ENCODE peak calls at places on chromosomes 2 and 18, in six cellular contexts. L, M, B, D, G and K are unnamed samples.

GRCh38 chr2:3078684-3079083 is 298.9 kb downstream of the EIPR1 start:
- DNase-seq in L (no peak), M (peak), B (no peak), D (no peak), G (no peak), K (no peak)

GRCh38 chr2:181396575-181397062 is 60.6 kb upstream of the ITGA4 start:
- DNase-seq in L (no peak), M (no peak), B (no peak), D (no peak), G (no peak), K (no peak)

GRCh38 chr18:62987859-62988258 is 272.5 kb downstream of the PHLPP1 start:
- DNase-seq in L (no peak), M (no peak), B (no peak), D (no peak), G (no peak), K (no peak)

GRCh38 chr2:15306706-15307105 is 254.4 kb downstream of the NBAS start:
- DNase-seq in L (no peak), M (no peak), B (no peak), D (no peak), G (no peak), K (no peak)

GRCh38 chr2:173590278-173590811 is 235.7 kb downstream of the CDCA7 start:
- DNase-seq in L (no peak), M (no peak), B (no peak), D (peak), G (peak), K (no peak)

GRCh38 chr2:16613475-16613874 is 52.2 kb downstream of the CYRIA start:
- DNase-seq in L (no peak), M (no peak), B (no peak), D (peak), G (no peak), K (no peak)

GRCh38 chr18:21632393-21632792 is 20.3 kb downstream of the SNRPD1 start:
- DNase-seq in L (no peak), M (no peak), B (no peak), D (no peak), G (no peak), K (no peak)

GRCh38 chr2:231919341-231920035 is 6.7 kb downstream of the NPPC start:
- DNase-seq in L (no peak), M (no peak), B (peak), D (no peak), G (no peak), K (no peak)

GRCh38 chr2:165425556-165425955 is 43.9 kb upstream of the CSRNP3 start:
- DNase-seq in L (no peak), M (no peak), B (no peak), D (no peak), G (no peak), K (no peak)

GRCh38 chr2:49289711-49290110 is 135.4 kb upstream of the FSHR start:
- DNase-seq in L (no peak), M (no peak), B (no peak), D (no peak), G (no peak), K (no peak)

GRCh38 chr2:33890686-33891085 is 291.6 kb upstream of the FAM98A start:
- DNase-seq in L (no peak), M (no peak), B (no peak), D (no peak), G (no peak), K (no peak)

GRCh38 chr2:218961651-218962570 is 2.4 kb downstream of the CDK5R2 start:
- DNase-seq in L (no peak), M (peak), B (no peak), D (no peak), G (no peak), K (no peak)

GRCh38 chr2:74001781-74002514 is 17.2 kb downstream of the TET3 start:
- DNase-seq in L (no peak), M (no peak), B (peak), D (no peak), G (no peak), K (no peak)

GRCh38 chr18:58601468-58602266 is 27.2 kb downstream of the ALPK2 start:
- DNase-seq in L (no peak), M (peak), B (no peak), D (no peak), G (no peak), K (no peak)

GRCh38 chr2:79025421-79025820 is at the start of gene REG3G:
- DNase-seq in L (no peak), M (no peak), B (no peak), D (no peak), G (no peak), K (no peak)

GRCh38 chr2:54931473-54931872 is 118.8 kb downstream of the RTN4 start:
- DNase-seq in L (no peak), M (no peak), B (no peak), D (no peak), G (no peak), K (no peak)

GRCh38 chr2:169119117-169119770 is 49.9 kb downstream of the DHRS9 start:
- DNase-seq in L (no peak), M (no peak), B (no peak), D (no peak), G (no peak), K (no peak)

GRCh38 chr2:232432598-232433184 is 23.3 kb upstream of the ALPI start:
- DNase-seq in L (no peak), M (peak), B (no peak), D (no peak), G (no peak), K (no peak)

DNA sequence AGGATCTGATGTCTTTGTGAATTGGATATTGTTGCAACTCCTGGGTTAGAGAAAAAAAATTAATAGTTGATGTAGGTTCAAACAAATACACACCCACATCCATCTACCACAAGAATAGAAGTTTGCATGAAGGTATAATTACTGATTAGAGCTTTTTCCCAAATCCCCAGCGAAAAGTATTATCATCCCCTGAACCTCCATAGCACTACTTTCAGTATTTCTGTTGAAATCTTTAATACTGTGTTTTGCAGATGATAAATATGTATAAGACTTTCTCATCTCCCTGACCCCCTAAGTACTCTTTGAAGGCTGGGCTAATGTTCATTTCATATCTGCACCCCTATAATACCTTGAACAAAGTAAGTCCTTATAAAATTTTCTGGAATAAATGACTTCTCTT is 6.4 kb downstream of the FN1 start:
- DNase-seq in L (no peak), M (no peak), B (no peak), D (no peak), G (no peak), K (no peak)
- H3K4me3 ChIP-seq in L (no peak), M (no peak), B (no peak), D (no peak), G (no peak), K (no peak)

GRCh38 chr2:98444436-98445166 is at the start of gene INPP4A:
- DNase-seq in L (peak), M (peak), B (peak), D (peak), G (no peak), K (no peak)

GRCh38 chr2:98446850-98447249 is 2.2 kb downstream of the INPP4A start:
- DNase-seq in L (no peak), M (no peak), B (no peak), D (no peak), G (no peak), K (no peak)

GRCh38 chr2:98445708-98446577 is 1.3 kb downstream of the INPP4A start:
- DNase-seq in L (no peak), M (peak), B (no peak), D (no peak), G (no peak), K (no peak)

GRCh38 chr2:98442488-98442887 is 2.2 kb upstream of the INPP4A start:
- DNase-seq in L (no peak), M (peak), B (no peak), D (no peak), G (no peak), K (no peak)

DNA sequence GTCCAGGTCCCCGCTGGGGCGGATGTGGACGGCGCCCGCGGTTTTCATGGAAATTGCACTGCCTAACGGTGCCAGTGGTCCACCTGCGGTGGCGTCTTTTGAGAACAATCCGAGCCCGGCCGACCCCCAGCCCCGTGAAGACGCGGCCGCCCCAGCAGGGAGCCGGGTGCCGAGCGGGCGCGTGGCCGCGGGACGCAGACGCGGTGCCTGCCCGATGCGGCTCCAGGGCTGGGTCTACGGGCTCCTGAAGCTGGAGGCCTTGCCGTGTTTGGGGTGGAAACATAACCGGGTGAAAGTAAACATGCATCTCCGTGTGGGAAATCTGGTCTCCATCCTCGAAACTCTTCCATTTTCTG is 487 bp downstream of the INPP4A start:
- DNase-seq in L (no peak), M (no peak), B (no peak), D (no peak), G (no peak), K (no peak)
- TF ChIP-seq CTCF in L (no peak), M (no peak), B (no peak), D (no peak), G (no peak), K (no peak)

DNA sequence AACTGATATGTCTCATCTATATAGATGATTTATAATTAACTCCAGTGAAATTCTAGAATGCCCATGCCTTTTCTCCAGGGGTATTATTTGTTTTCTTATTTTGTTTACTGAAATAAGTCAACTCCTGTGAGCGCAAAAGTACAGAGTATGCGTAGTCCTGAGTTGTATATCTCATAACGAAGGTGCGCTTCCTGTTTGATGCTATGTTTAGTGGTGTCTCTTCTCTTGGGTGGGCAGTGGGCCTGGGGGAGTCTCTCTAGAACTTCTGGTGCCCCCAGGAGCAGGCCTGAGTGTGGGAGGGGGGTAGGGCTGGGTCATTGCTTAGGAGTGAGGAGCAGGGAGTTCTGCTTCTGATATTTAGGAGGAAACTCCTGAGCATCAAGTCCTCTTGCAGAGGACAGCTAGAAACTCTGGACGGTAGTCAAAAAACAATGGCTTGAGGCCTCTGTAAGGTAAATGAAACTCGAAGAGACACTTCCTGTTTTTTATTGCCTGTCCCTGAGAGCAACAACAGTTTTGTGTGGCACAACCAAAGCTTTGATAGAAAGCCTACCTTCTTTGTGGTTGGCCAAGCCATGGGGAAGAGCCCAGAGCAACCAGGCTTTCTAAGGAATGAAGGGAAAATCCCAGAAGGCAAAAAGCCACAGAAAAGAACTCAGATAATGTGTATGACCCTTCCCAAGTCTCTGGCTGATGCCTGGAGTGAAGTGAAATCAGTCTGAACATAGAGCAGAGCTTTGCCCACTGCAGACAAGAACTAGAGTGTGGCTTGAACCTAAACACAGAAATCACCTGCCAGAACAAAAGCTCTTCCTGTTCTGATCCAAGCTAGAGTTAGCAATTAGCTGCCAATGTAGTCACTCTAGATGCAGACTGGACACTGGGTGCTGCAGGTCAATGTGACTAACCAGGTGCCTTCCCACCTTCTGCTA is 8.5 kb upstream of the SP140L start:
- DNase-seq in L (peak), M (no peak), B (no peak), D (no peak), G (no peak), K (no peak)
- H3K4me3 ChIP-seq in L (peak), M (no peak), B (no peak), D (no peak), G (no peak), K (no peak)

GRCh38 chr2:206780671-206781070 is 15.3 kb downstream of the FASTKD2 start:
- DNase-seq in L (no peak), M (no peak), B (no peak), D (no peak), G (no peak), K (no peak)

GRCh38 chr2:206784559-206785353 is 19.4 kb downstream of the FASTKD2 start:
- DNase-seq in L (no peak), M (no peak), B (no peak), D (no peak), G (no peak), K (no peak)

GRCh38 chr2:206783718-206784117 is 18.3 kb downstream of the FASTKD2 start:
- DNase-seq in L (no peak), M (peak), B (no peak), D (no peak), G (no peak), K (no peak)
- TF ChIP-seq CTCF in L (no peak), M (peak), B (no peak), D (peak), G (peak), K (peak)

DNA sequence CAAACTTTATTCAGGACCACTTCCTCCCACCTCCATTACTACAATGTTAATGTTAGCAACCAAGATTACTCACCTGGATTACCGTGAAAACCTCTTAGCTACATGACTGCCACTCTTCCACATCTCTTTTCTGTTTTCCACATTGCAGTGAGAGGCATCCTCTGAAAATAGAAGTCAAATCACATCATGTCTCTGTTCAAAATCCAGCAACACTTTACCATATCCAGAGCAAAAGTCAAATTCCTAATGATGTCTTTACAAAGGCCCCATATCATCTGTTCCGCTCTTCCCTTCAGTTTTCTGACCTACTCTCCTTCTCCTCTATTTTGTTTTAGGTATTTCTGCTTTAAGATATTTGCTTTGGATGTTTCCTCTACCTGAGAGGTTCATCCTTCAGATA is 37.5 kb upstream of the DSG1 start:
- DNase-seq in L (no peak), M (no peak), B (no peak), D (no peak), G (no peak), K (no peak)
- H3K4me3 ChIP-seq in L (no peak), M (no peak), B (no peak), D (no peak), G (no peak), K (no peak)

GRCh38 chr18:46252754-46253153 is 148.6 kb downstream of the HAUS1 start:
- DNase-seq in L (no peak), M (no peak), B (no peak), D (no peak), G (no peak), K (no peak)
- TF ChIP-seq CTCF in L (no peak), M (no peak), B (no peak), D (no peak), G (no peak), K (no peak)

GRCh38 chr2:144390424-144391020 is 129.4 kb downstream of the ZEB2 start:
- DNase-seq in L (no peak), M (no peak), B (no peak), D (no peak), G (no peak), K (no peak)

GRCh38 chr2:144389151-144389929 is 130.6 kb downstream of the ZEB2 start:
- DNase-seq in L (no peak), M (peak), B (peak), D (peak), G (no peak), K (no peak)

GRCh38 chr2:144389930-144390311 is 130.0 kb downstream of the ZEB2 start:
- DNase-seq in L (no peak), M (no peak), B (no peak), D (no peak), G (no peak), K (no peak)
- H3K4me3 ChIP-seq in L (no peak), M (no peak), B (peak), D (no peak), G (no peak), K (no peak)

DNA sequence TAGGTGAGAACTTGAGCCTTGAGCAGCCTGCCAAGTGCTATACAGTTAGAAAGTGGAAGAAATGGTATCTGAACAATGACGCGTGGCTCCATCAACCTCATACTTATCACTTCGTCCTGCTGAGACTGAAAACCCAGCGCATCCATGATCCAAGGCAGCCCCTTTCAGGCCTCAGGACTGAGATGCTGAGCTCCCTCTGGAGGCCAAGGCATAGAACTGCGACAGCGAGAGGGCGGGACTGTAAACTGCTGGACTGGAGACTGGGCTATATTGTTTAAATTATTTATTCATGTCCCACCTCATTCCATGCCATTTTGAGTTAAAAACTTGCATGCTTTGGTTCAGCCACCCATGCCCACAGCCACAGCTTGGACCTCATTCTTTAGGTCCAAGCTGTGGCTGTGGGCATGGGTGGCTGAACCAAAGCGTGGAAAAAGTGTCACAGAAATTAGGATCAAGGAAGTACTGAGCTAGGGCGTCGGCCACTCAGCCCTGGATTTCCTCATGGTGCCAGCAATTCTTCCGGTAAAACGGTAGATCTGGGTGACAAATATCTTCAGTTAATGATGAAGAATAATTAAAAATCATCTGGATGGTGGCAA is 195.5 kb downstream of the L3MBTL4 start:
- DNase-seq in L (no peak), M (peak), B (no peak), D (peak), G (peak), K (peak)
- TF ChIP-seq CTCF in L (peak), M (peak), B (peak), D (peak), G (peak), K (peak)